ENCODE peak calls at places on chromosomes 11 and 22, in four cellular contexts. I is lower lobe of right lung, L is brain microvascular endothelial cell, A is HL-60. Q is an unnamed sample. For H3K27me3, the result is how much of the 10 kb centered on the place peaks cover.

GRCh38 chr11:12086271-12087074 is 23.9 kb upstream of the MICAL2 start:
- DNase-seq in A (no peak), L (peak), I (no peak), Q (peak)

GRCh38 chr11:8717876-8718753 is 35.5 kb downstream of the RPL27A start:
- DNase-seq in A (no peak), L (peak), I (no peak), Q (peak)

GRCh38 chr11:110373061-110373702 is 56.6 kb upstream of the FDX1 start:
- DNase-seq in A (peak), L (no peak), I (no peak), Q (no peak)

GRCh38 chr11:73521621-73522020 is 76.3 kb downstream of the FAM168A start:
- DNase-seq in A (no peak), L (peak), I (no peak), Q (no peak)

GRCh38 chr22:19700790-19701419 is 13.4 kb upstream of the SEPTIN5 start:
- DNase-seq in I (no peak), L (no peak), A (no peak), Q (no peak)

GRCh38 chr22:39278040-39278439 is 33.3 kb upstream of the PDGFB start:
- DNase-seq in L (no peak), I (no peak), A (no peak), Q (peak)

GRCh38 chr11:111395749-111396148 is 16.7 kb upstream of the POU2AF1 start:
- DNase-seq in A (no peak), I (no peak), L (no peak), Q (no peak)

GRCh38 chr11:132337819-132338416 is 967.5 kb downstream of the NTM start:
- DNase-seq in L (no peak), I (no peak), A (no peak), Q (no peak)

GRCh38 chr11:105609341-105609781 is 512 bp upstream of the GRIA4 start:
- DNase-seq in A (no peak), I (no peak), L (peak), Q (no peak)

GRCh38 chr11:134624166-134624920 is 212.3 kb upstream of the B3GAT1 start:
- DNase-seq in I (no peak), A (no peak), L (no peak), Q (no peak)

GRCh38 chr11:125890447-125891100 is 3.1 kb downstream of the HYLS1 start:
- DNase-seq in I (no peak), L (no peak), A (no peak), Q (no peak)

GRCh38 chr11:17929171-17929570 is 83.7 kb downstream of the SERGEF start:
- DNase-seq in A (no peak), L (no peak), I (no peak), Q (no peak)

GRCh38 chr11:132941024-132941646 is 591.2 kb downstream of the OPCML start:
- DNase-seq in I (no peak), L (peak), A (peak), Q (no peak)

GRCh38 chr11:79040348-79040747 is 400.5 kb downstream of the TENM4 start:
- DNase-seq in I (no peak), L (no peak), A (no peak), Q (no peak)

GRCh38 chr11:102722804-102723203 is 1.9 kb downstream of the MMP8 start:
- DNase-seq in L (no peak), I (no peak), A (no peak), Q (no peak)

GRCh38 chr11:82494988-82495432 is 238.7 kb downstream of the FAM181B start:
- DNase-seq in I (no peak), L (no peak), A (no peak), Q (no peak)

GRCh38 chr11:120467627-120468026 is 43.9 kb upstream of the GRIK4 start:
- DNase-seq in I (no peak), A (no peak), L (peak), Q (no peak)

GRCh38 chr22:49663823-49664222 is 163.8 kb downstream of the BRD1 start:
- DNase-seq in L (no peak), I (peak), A (no peak), Q (no peak)

GRCh38 chr22:19477321-19478085 is 1.5 kb downstream of the UFD1 start:
- DNase-seq in A (no peak), L (no peak), I (no peak), Q (no peak)

GRCh38 chr11:11763796-11764427 is 77.9 kb upstream of the USP47 start:
- DNase-seq in I (no peak), L (no peak), A (no peak), Q (no peak)

GRCh38 chr11:111735262-111736116 is 30.7 kb downstream of the PPP2R1B start:
- DNase-seq in I (no peak), L (peak), A (no peak), Q (peak)

GRCh38 chr11:109939176-109939810 is 153.9 kb upstream of the ZC3H12C start:
- DNase-seq in L (peak), I (no peak), A (peak), Q (no peak)

GRCh38 chr11:62905927-62906531 is 15.1 kb downstream of the CHRM1 start:
- DNase-seq in L (peak), A (peak), I (peak), Q (peak)
- H3K27ac ChIP-seq in L (no peak), A (no peak), I (peak), Q (peak)

DNA sequence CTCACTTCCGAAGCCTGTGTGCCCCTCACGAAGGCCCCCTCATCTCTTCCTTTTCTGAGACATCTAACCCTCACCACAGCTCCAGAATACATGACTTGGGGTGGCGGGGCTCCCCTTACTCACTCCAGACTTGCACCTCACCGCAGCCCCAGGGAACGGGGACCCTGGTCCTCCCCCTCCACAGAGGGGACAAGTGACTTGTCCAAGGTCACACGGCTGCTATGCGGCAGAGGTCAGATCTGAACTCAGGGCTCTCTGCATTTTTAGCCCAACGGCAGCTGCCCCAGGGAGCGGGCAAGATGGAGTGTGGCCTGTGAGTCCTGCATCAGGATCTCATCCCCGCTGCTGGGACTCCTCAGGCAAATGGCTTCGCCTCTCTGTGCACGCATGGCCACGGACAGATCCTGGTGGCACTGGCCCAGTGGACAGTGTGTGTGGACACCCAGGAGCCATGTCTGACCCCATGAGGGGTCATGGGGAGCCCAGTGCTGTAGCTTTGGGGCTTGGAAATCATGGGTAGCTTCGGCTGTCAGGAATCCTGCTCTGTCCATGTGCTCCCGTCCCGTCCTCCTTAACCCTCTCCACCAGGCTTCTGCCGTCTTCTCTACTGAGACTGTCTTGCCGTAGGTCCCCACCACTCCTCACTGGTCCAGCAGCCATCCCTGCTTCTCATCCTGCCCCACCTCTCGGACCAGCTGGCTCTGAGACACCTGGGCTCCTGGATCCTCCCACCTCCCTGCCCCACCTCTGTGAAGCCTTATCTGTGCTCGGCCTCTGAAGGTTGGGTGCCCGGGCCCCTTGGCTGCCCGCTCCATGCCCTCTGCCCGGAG is 48.0 kb upstream of the CARS1 start:
- DNase-seq in L (no peak), I (peak), A (no peak), Q (no peak)
- H3K27me3 ChIP-seq in L (under half), I (under half), A (under half), Q (under half)

GRCh38 chr11:3203221-3204043 is 15.2 kb downstream of the MRGPRG start:
- DNase-seq in A (no peak), I (peak), L (no peak), Q (no peak)
- H3K4me3 ChIP-seq in A (no peak), I (no peak), L (no peak), Q (no peak)

DNA sequence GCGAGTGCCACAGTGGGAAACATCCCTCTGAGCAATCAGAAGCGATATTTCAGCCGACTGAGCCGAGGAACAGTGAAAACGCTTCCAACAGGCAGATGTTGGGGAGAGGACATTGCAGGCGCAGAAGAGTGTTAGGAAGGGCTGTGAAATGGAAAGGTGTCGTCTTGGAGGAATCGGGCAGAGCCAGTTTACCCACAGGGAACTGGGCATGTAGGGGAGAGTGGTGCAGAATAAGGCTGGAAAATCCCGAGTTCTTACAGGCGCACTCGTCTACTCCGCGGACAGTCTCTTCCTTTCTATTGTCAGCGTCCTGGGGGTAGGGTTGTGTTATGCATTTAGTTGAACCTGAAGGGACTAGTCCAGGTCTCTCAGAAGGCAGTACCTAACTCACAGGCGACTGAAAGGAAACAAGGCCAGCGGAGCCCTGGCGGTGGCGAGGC is 1.1 kb upstream of the APLP2 start:
- DNase-seq in A (no peak), L (no peak), I (no peak), Q (no peak)
- H3K27ac ChIP-seq in A (peak), L (no peak), I (peak), Q (peak)

GRCh38 chr22:40399661-40400060 is 29.3 kb downstream of the SGSM3 start:
- DNase-seq in L (no peak), I (peak), A (no peak), Q (no peak)

GRCh38 chr22:40401981-40402406 is 31.6 kb downstream of the SGSM3 start:
- DNase-seq in L (no peak), I (no peak), A (no peak), Q (no peak)

GRCh38 chr22:40397436-40397835 is 27.0 kb downstream of the SGSM3 start:
- DNase-seq in I (peak), A (no peak), L (peak), Q (no peak)

GRCh38 chr22:40401532-40401931 is 31.1 kb downstream of the SGSM3 start:
- DNase-seq in A (no peak), L (no peak), I (peak), Q (no peak)

GRCh38 chr22:40400173-40400572 is 29.8 kb downstream of the SGSM3 start:
- DNase-seq in L (no peak), A (peak), I (peak), Q (no peak)
- H3K27me3 ChIP-seq in L (under half), A (under half), I (under half), Q (under half)

GRCh38 chr11:26721967-26722366 is at the start of gene SLC5A12:
- DNase-seq in L (no peak), I (no peak), A (no peak), Q (no peak)
- H3K4me3 ChIP-seq in L (no peak), I (no peak), A (no peak), Q (peak)

DNA sequence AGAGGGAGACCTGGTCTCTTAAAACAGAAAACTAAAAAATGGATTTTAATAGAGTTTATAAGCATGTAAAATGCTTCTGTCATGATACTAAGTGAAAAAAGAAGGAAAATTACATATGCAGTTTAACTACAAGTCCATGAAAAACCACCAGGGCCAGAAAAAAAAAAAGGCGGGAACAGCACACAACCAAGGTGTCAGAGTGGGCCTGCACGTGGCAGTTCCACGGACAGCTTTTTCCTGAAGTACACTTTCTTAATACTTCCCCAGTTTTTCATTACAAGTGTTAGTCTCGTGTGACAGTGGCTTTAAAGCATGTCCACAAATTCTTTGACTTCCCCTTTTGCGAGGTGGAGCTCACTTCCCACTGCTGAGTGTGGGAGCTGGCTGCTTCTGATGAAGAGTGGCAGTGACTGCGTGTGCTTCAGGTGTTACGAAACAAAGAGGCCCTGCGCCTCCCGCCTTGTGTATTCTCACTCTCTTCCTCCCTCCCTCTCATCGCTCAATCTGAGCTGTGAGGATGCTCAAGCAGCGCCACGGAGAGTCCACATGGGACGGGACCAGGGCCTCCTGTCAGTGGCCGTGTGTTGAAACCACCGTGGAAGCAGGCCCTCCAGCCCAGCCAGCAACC is 16.4 kb downstream of the PPM1F start:
- DNase-seq in A (peak), I (peak), L (no peak), Q (peak)
- H3K27ac ChIP-seq in A (peak), I (peak), L (peak), Q (peak)

DNA sequence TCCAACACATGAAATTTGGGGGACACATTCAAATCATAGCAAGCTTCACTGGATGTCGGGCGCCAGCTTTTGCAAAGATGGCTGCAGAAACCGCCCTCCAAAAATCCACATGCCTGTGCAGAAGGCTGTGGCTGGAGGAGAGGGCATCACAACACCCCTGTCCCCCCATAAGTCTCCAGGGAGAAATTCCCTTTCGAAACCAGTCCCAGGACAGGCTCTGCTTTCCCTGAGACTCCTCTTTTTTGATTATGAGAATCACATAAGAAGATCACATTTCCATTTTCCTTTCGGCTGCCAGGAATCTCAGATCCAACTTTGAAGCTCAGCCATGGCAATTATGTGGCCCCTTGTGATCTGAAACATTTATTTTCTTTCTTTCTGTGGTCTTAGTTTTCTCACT is 9.7 kb downstream of the LIF start:
- DNase-seq in I (no peak), A (no peak), L (no peak), Q (no peak)
- H3K27me3 ChIP-seq in I (under half), A (under half), L (under half), Q (under half)

GRCh38 chr11:124752471-124753100 is 531 bp upstream of the VSIG2 start:
- DNase-seq in I (no peak), A (no peak), L (no peak), Q (no peak)
- H3K4me3 ChIP-seq in I (peak), A (no peak), L (no peak), Q (no peak)

Q was measured in right cardiac atrium.